ENCODE peak calls at places on chromosomes 7 and 10, in eight cellular contexts. One of them, this sample, is unnamed.

GRCh38 chr7:74027683-74028320 is at the start of gene ELN:
- DNase-seq in uterus: peak; percentile 92
- DNase-seq in AG08395: peak; percentile 60
- DNase-seq in activated CD8-positive, alpha-beta memory T cell treated with anti-CD3 and anti-CD28 coated beads for 1 hour: no peak
- DNase-seq in T follicular helper cell: no peak
- DNase-seq in fibroblast of villous mesenchyme: peak; percentile 34
- DNase-seq in mammary epithelial cell: no peak
- DNase-seq in osteoblast: peak; percentile 89
- DNase-seq in this sample: no peak

GRCh38 chr10:79057481-79058275 is 11.1 kb upstream of the ZMIZ1 start:
- DNase-seq in T follicular helper cell: no peak
- DNase-seq in activated CD8-positive, alpha-beta memory T cell treated with anti-CD3 and anti-CD28 coated beads for 1 hour: no peak
- DNase-seq in fibroblast of villous mesenchyme: no peak
- DNase-seq in AG08395: no peak
- DNase-seq in osteoblast: peak; percentile 57
- DNase-seq in mammary epithelial cell: no peak
- DNase-seq in uterus: no peak
- DNase-seq in this sample: no peak

GRCh38 chr7:26958834-26959233 is 94.4 kb upstream of the SKAP2 start:
- DNase-seq in mammary epithelial cell: peak; percentile 92
- DNase-seq in T follicular helper cell: no peak
- DNase-seq in fibroblast of villous mesenchyme: peak; percentile 33
- DNase-seq in osteoblast: peak; percentile 85
- DNase-seq in AG08395: peak; percentile 55
- DNase-seq in activated CD8-positive, alpha-beta memory T cell treated with anti-CD3 and anti-CD28 coated beads for 1 hour: no peak
- DNase-seq in uterus: no peak
- DNase-seq in this sample: no peak

GRCh38 chr10:80500572-80501380 is 36.9 kb upstream of the SH2D4B start:
- DNase-seq in T follicular helper cell: no peak
- DNase-seq in mammary epithelial cell: no peak
- DNase-seq in activated CD8-positive, alpha-beta memory T cell treated with anti-CD3 and anti-CD28 coated beads for 1 hour: no peak
- DNase-seq in fibroblast of villous mesenchyme: peak; percentile 37
- DNase-seq in AG08395: no peak
- DNase-seq in osteoblast: peak; percentile 81
- DNase-seq in uterus: no peak
- DNase-seq in this sample: peak; percentile 34

GRCh38 chr7:133936074-133936473 is 191.1 kb upstream of the LRGUK start:
- DNase-seq in fibroblast of villous mesenchyme: peak; percentile 71
- DNase-seq in uterus: no peak
- DNase-seq in osteoblast: peak; percentile 76
- DNase-seq in activated CD8-positive, alpha-beta memory T cell treated with anti-CD3 and anti-CD28 coated beads for 1 hour: no peak
- DNase-seq in mammary epithelial cell: no peak
- DNase-seq in AG08395: no peak
- DNase-seq in T follicular helper cell: no peak
- DNase-seq in this sample: no peak

GRCh38 chr10:17229016-17229716 is 1.1 kb downstream of the VIM start:
- DNase-seq in AG08395: peak; percentile 94
- DNase-seq in uterus: peak; percentile 94
- DNase-seq in osteoblast: peak; percentile 95
- DNase-seq in mammary epithelial cell: peak; percentile 76
- DNase-seq in fibroblast of villous mesenchyme: peak; percentile 89
- DNase-seq in T follicular helper cell: peak; percentile 69
- DNase-seq in activated CD8-positive, alpha-beta memory T cell treated with anti-CD3 and anti-CD28 coated beads for 1 hour: peak; percentile 86
- DNase-seq in this sample: no peak

GRCh38 chr10:104517946-104518345 is 123.1 kb upstream of the SORCS3 start:
- DNase-seq in T follicular helper cell: no peak
- DNase-seq in osteoblast: no peak
- DNase-seq in activated CD8-positive, alpha-beta memory T cell treated with anti-CD3 and anti-CD28 coated beads for 1 hour: no peak
- DNase-seq in AG08395: no peak
- DNase-seq in mammary epithelial cell: no peak
- DNase-seq in fibroblast of villous mesenchyme: no peak
- DNase-seq in uterus: no peak
- DNase-seq in this sample: no peak

GRCh38 chr10:58152698-58153263 is 114.9 kb downstream of the IPMK start:
- DNase-seq in AG08395: peak; percentile 45
- DNase-seq in mammary epithelial cell: peak; percentile 52
- DNase-seq in activated CD8-positive, alpha-beta memory T cell treated with anti-CD3 and anti-CD28 coated beads for 1 hour: no peak
- DNase-seq in fibroblast of villous mesenchyme: peak; percentile 56
- DNase-seq in T follicular helper cell: no peak
- DNase-seq in uterus: peak; percentile 13
- DNase-seq in osteoblast: no peak
- DNase-seq in this sample: no peak

GRCh38 chr10:45001382-45002148 is 842 bp downstream of the ZNF22 start:
- DNase-seq in T follicular helper cell: peak; percentile 20
- DNase-seq in mammary epithelial cell: peak; percentile 78
- DNase-seq in uterus: peak; percentile 63
- DNase-seq in fibroblast of villous mesenchyme: peak; percentile 70
- DNase-seq in activated CD8-positive, alpha-beta memory T cell treated with anti-CD3 and anti-CD28 coated beads for 1 hour: no peak
- DNase-seq in osteoblast: peak; percentile 94
- DNase-seq in AG08395: peak; percentile 42
- DNase-seq in this sample: peak; percentile 44

GRCh38 chr7:158829021-158829341 is 328 bp downstream of the ESYT2 start:
- DNase-seq in AG08395: peak; percentile 60
- DNase-seq in mammary epithelial cell: peak; percentile 78
- DNase-seq in fibroblast of villous mesenchyme: peak; percentile 86
- DNase-seq in T follicular helper cell: peak; percentile 53
- DNase-seq in activated CD8-positive, alpha-beta memory T cell treated with anti-CD3 and anti-CD28 coated beads for 1 hour: no peak
- DNase-seq in osteoblast: no peak
- DNase-seq in uterus: peak; percentile 48
- DNase-seq in this sample: no peak

GRCh38 chr10:132397036-132397541 is at the start of gene PWWP2B:
- DNase-seq in T follicular helper cell: peak; percentile 50
- DNase-seq in uterus: peak; percentile 43
- DNase-seq in AG08395: peak; percentile 62
- DNase-seq in fibroblast of villous mesenchyme: peak; percentile 49
- DNase-seq in mammary epithelial cell: no peak
- DNase-seq in osteoblast: peak; percentile 99
- DNase-seq in activated CD8-positive, alpha-beta memory T cell treated with anti-CD3 and anti-CD28 coated beads for 1 hour: no peak
- DNase-seq in this sample: no peak

GRCh38 chr10:109993551-109993950 is 14.2 kb upstream of the ADD3 start:
- DNase-seq in fibroblast of villous mesenchyme: no peak
- DNase-seq in T follicular helper cell: no peak
- DNase-seq in mammary epithelial cell: no peak
- DNase-seq in uterus: no peak
- DNase-seq in osteoblast: no peak
- DNase-seq in activated CD8-positive, alpha-beta memory T cell treated with anti-CD3 and anti-CD28 coated beads for 1 hour: no peak
- DNase-seq in AG08395: no peak
- DNase-seq in this sample: no peak

GRCh38 chr10:17375936-17376584 is 78.3 kb downstream of the ST8SIA6 start:
- DNase-seq in T follicular helper cell: no peak
- DNase-seq in osteoblast: no peak
- DNase-seq in mammary epithelial cell: no peak
- DNase-seq in activated CD8-positive, alpha-beta memory T cell treated with anti-CD3 and anti-CD28 coated beads for 1 hour: no peak
- DNase-seq in AG08395: no peak
- DNase-seq in fibroblast of villous mesenchyme: peak; percentile 8
- DNase-seq in uterus: no peak
- DNase-seq in this sample: no peak

GRCh38 chr7:105876964-105877601 is 684 bp upstream of the ATXN7L1 start:
- DNase-seq in fibroblast of villous mesenchyme: peak; percentile 51
- DNase-seq in activated CD8-positive, alpha-beta memory T cell treated with anti-CD3 and anti-CD28 coated beads for 1 hour: no peak
- DNase-seq in AG08395: peak; percentile 43
- DNase-seq in T follicular helper cell: no peak
- DNase-seq in osteoblast: peak; percentile 84
- DNase-seq in mammary epithelial cell: peak; percentile 29
- DNase-seq in uterus: peak; percentile 39
- DNase-seq in this sample: no peak

GRCh38 chr10:89741126-89741762 is 39.9 kb downstream of the KIF20B start:
- DNase-seq in osteoblast: no peak
- DNase-seq in activated CD8-positive, alpha-beta memory T cell treated with anti-CD3 and anti-CD28 coated beads for 1 hour: no peak
- DNase-seq in uterus: no peak
- DNase-seq in T follicular helper cell: no peak
- DNase-seq in fibroblast of villous mesenchyme: no peak
- DNase-seq in AG08395: no peak
- DNase-seq in mammary epithelial cell: no peak
- DNase-seq in this sample: no peak

GRCh38 chr7:69596723-69597277 is 1.5 kb upstream of the AUTS2 start:
- DNase-seq in fibroblast of villous mesenchyme: no peak
- DNase-seq in activated CD8-positive, alpha-beta memory T cell treated with anti-CD3 and anti-CD28 coated beads for 1 hour: no peak
- DNase-seq in uterus: peak; percentile 28
- DNase-seq in T follicular helper cell: no peak
- DNase-seq in mammary epithelial cell: no peak
- DNase-seq in AG08395: peak; percentile 6
- DNase-seq in osteoblast: peak; percentile 76
- DNase-seq in this sample: no peak

GRCh38 chr10:77236029-77236428 is 401.6 kb downstream of the KCNMA1 start:
- DNase-seq in fibroblast of villous mesenchyme: no peak
- DNase-seq in mammary epithelial cell: no peak
- DNase-seq in activated CD8-positive, alpha-beta memory T cell treated with anti-CD3 and anti-CD28 coated beads for 1 hour: no peak
- DNase-seq in osteoblast: no peak
- DNase-seq in uterus: no peak
- DNase-seq in AG08395: no peak
- DNase-seq in T follicular helper cell: no peak
- DNase-seq in this sample: no peak

GRCh38 chr7:27235387-27236052 is 7.1 kb upstream of the EVX1 start:
- DNase-seq in fibroblast of villous mesenchyme: peak; percentile 26
- DNase-seq in AG08395: no peak
- DNase-seq in osteoblast: peak; percentile 93
- DNase-seq in T follicular helper cell: no peak
- DNase-seq in uterus: peak; percentile 42
- DNase-seq in activated CD8-positive, alpha-beta memory T cell treated with anti-CD3 and anti-CD28 coated beads for 1 hour: no peak
- DNase-seq in mammary epithelial cell: peak; percentile 37
- DNase-seq in this sample: no peak

GRCh38 chr10:78276139-78276538 is 242.5 kb downstream of the RPS24 start:
- DNase-seq in T follicular helper cell: no peak
- DNase-seq in uterus: no peak
- DNase-seq in fibroblast of villous mesenchyme: no peak
- DNase-seq in mammary epithelial cell: no peak
- DNase-seq in osteoblast: no peak
- DNase-seq in AG08395: no peak
- DNase-seq in activated CD8-positive, alpha-beta memory T cell treated with anti-CD3 and anti-CD28 coated beads for 1 hour: no peak
- DNase-seq in this sample: no peak

GRCh38 chr7:1109581-1110310 is 21.8 kb downstream of the GPER1 start:
- DNase-seq in T follicular helper cell: no peak
- DNase-seq in fibroblast of villous mesenchyme: no peak
- DNase-seq in mammary epithelial cell: no peak
- DNase-seq in activated CD8-positive, alpha-beta memory T cell treated with anti-CD3 and anti-CD28 coated beads for 1 hour: no peak
- DNase-seq in uterus: no peak
- DNase-seq in AG08395: no peak
- DNase-seq in osteoblast: peak; percentile 48
- DNase-seq in this sample: no peak

GRCh38 chr7:141193066-141193465 is 119.2 kb downstream of the TMEM178B start:
- DNase-seq in mammary epithelial cell: no peak
- DNase-seq in fibroblast of villous mesenchyme: no peak
- DNase-seq in AG08395: no peak
- DNase-seq in activated CD8-positive, alpha-beta memory T cell treated with anti-CD3 and anti-CD28 coated beads for 1 hour: no peak
- DNase-seq in uterus: no peak
- DNase-seq in T follicular helper cell: no peak
- DNase-seq in osteoblast: no peak
- DNase-seq in this sample: no peak

GRCh38 chr10:100878291-100878910 is 34.4 kb upstream of the SLF2 start:
- DNase-seq in AG08395: peak; percentile 88
- DNase-seq in fibroblast of villous mesenchyme: peak; percentile 72
- DNase-seq in mammary epithelial cell: peak; percentile 46
- DNase-seq in osteoblast: peak; percentile 96
- DNase-seq in T follicular helper cell: peak; percentile 3
- DNase-seq in activated CD8-positive, alpha-beta memory T cell treated with anti-CD3 and anti-CD28 coated beads for 1 hour: no peak
- DNase-seq in uterus: peak; percentile 51
- DNase-seq in this sample: no peak

GRCh38 chr7:123410273-123410928 is 124.0 kb downstream of the IQUB start:
- DNase-seq in osteoblast: peak; percentile 54
- DNase-seq in uterus: peak; percentile 64
- DNase-seq in fibroblast of villous mesenchyme: peak; percentile 70
- DNase-seq in T follicular helper cell: no peak
- DNase-seq in AG08395: no peak
- DNase-seq in activated CD8-positive, alpha-beta memory T cell treated with anti-CD3 and anti-CD28 coated beads for 1 hour: no peak
- DNase-seq in mammary epithelial cell: peak; percentile 77
- DNase-seq in this sample: no peak

GRCh38 chr10:124074471-124075109 is 18.8 kb downstream of the CHST15 start:
- DNase-seq in uterus: no peak
- DNase-seq in osteoblast: no peak
- DNase-seq in T follicular helper cell: no peak
- DNase-seq in AG08395: no peak
- DNase-seq in mammary epithelial cell: no peak
- DNase-seq in activated CD8-positive, alpha-beta memory T cell treated with anti-CD3 and anti-CD28 coated beads for 1 hour: no peak
- DNase-seq in fibroblast of villous mesenchyme: peak; percentile 41
- DNase-seq in this sample: no peak

GRCh38 chr10:3906511-3907111 is 121.6 kb upstream of the KLF6 start:
- DNase-seq in fibroblast of villous mesenchyme: peak; percentile 89
- DNase-seq in osteoblast: peak; percentile 69
- DNase-seq in T follicular helper cell: no peak
- DNase-seq in uterus: no peak
- DNase-seq in mammary epithelial cell: no peak
- DNase-seq in AG08395: no peak
- DNase-seq in activated CD8-positive, alpha-beta memory T cell treated with anti-CD3 and anti-CD28 coated beads for 1 hour: no peak
- DNase-seq in this sample: no peak

GRCh38 chr7:152571031-152571430 is 104.9 kb downstream of the XRCC2 start:
- DNase-seq in activated CD8-positive, alpha-beta memory T cell treated with anti-CD3 and anti-CD28 coated beads for 1 hour: no peak
- DNase-seq in uterus: no peak
- DNase-seq in T follicular helper cell: no peak
- DNase-seq in fibroblast of villous mesenchyme: no peak
- DNase-seq in AG08395: no peak
- DNase-seq in mammary epithelial cell: no peak
- DNase-seq in osteoblast: no peak
- DNase-seq in this sample: no peak

GRCh38 chr10:124579003-124579384 is 117.4 kb downstream of the LHPP start:
- DNase-seq in activated CD8-positive, alpha-beta memory T cell treated with anti-CD3 and anti-CD28 coated beads for 1 hour: no peak
- DNase-seq in fibroblast of villous mesenchyme: no peak
- DNase-seq in uterus: peak; percentile 44
- DNase-seq in AG08395: no peak
- DNase-seq in T follicular helper cell: no peak
- DNase-seq in mammary epithelial cell: peak; percentile 83
- DNase-seq in osteoblast: peak; percentile 93
- DNase-seq in this sample: no peak

GRCh38 chr10:104427983-104428382 is 74.3 kb downstream of the CFAP58 start:
- DNase-seq in AG08395: no peak
- DNase-seq in fibroblast of villous mesenchyme: no peak
- DNase-seq in T follicular helper cell: no peak
- DNase-seq in uterus: no peak
- DNase-seq in osteoblast: no peak
- DNase-seq in mammary epithelial cell: no peak
- DNase-seq in activated CD8-positive, alpha-beta memory T cell treated with anti-CD3 and anti-CD28 coated beads for 1 hour: no peak
- DNase-seq in this sample: no peak

GRCh38 chr7:76246804-76247389 is 45.2 kb downstream of the SRRM3 start:
- DNase-seq in osteoblast: no peak
- DNase-seq in T follicular helper cell: no peak
- DNase-seq in fibroblast of villous mesenchyme: no peak
- DNase-seq in uterus: no peak
- DNase-seq in AG08395: no peak
- DNase-seq in mammary epithelial cell: no peak
- DNase-seq in activated CD8-positive, alpha-beta memory T cell treated with anti-CD3 and anti-CD28 coated beads for 1 hour: no peak
- DNase-seq in this sample: no peak

GRCh38 chr7:22920664-22921063 is 93.3 kb downstream of the HYCC1 start:
- DNase-seq in activated CD8-positive, alpha-beta memory T cell treated with anti-CD3 and anti-CD28 coated beads for 1 hour: no peak
- DNase-seq in mammary epithelial cell: peak; percentile 24
- DNase-seq in uterus: no peak
- DNase-seq in osteoblast: no peak
- DNase-seq in fibroblast of villous mesenchyme: no peak
- DNase-seq in T follicular helper cell: no peak
- DNase-seq in AG08395: no peak
- DNase-seq in this sample: no peak